ENCODE peak calls at places on chromosome 2, in five cellular contexts. R is NT2/D1, H is H1, D is HepG2, T is GM12878. S is an unnamed sample.

GRCh38 chr2:227394403-227394802 is 6.7 kb upstream of the SCYGR1 start:
- DNase-seq in R (no peak), D (no peak), H (no peak), T (no peak), S (no peak)

GRCh38 chr2:186126181-186126580 is 359.9 kb upstream of the ZC3H15 start:
- DNase-seq in T (no peak), D (no peak), R (no peak), H (no peak), S (no peak)

GRCh38 chr2:124874676-124875075 is 849.6 kb downstream of the CNTNAP5 start:
- DNase-seq in R (no peak), T (no peak), H (no peak), D (no peak), S (no peak)

GRCh38 chr2:134411828-134412638 is 158.2 kb downstream of the MGAT5 start:
- DNase-seq in D (peak), H (peak), R (peak), T (peak), S (peak)

GRCh38 chr2:144211826-144212225 is 308.1 kb downstream of the ZEB2 start:
- DNase-seq in H (no peak), D (no peak), R (no peak), T (no peak), S (no peak)

GRCh38 chr2:127324635-127325034 is 30.7 kb upstream of the ERCC3 start:
- DNase-seq in R (peak), H (no peak), T (no peak), D (peak), S (peak)

GRCh38 chr2:173658946-173659371 is 304.3 kb downstream of the CDCA7 start:
- DNase-seq in T (no peak), R (no peak), D (no peak), H (no peak), S (no peak)

GRCh38 chr2:113831156-113831555 is 58.7 kb upstream of the ACTR3 start:
- DNase-seq in H (no peak), R (no peak), D (no peak), T (no peak), S (no peak)

GRCh38 chr2:191158179-191158578 is 7.4 kb upstream of the STAT4 start:
- DNase-seq in D (no peak), H (no peak), T (no peak), R (no peak), S (no peak)

GRCh38 chr2:2613279-2614199 is 282.5 kb upstream of the MYT1L start:
- DNase-seq in H (peak), R (peak), T (peak), D (peak), S (peak)

GRCh38 chr2:211473116-211473515 is 916.7 kb downstream of the CPS1 start:
- DNase-seq in H (no peak), D (no peak), R (no peak), T (no peak), S (no peak)

GRCh38 chr2:190718652-190719526 is 70.0 kb downstream of the NAB1 start:
- DNase-seq in T (peak), D (peak), R (peak), H (no peak), S (no peak)

GRCh38 chr2:16034975-16035746 is 94.8 kb downstream of the MYCN start:
- DNase-seq in R (no peak), D (no peak), T (no peak), H (no peak), S (no peak)

GRCh38 chr2:239106314-239106908 is 258.5 kb downstream of the TWIST2 start:
- DNase-seq in D (peak), R (peak), T (no peak), H (peak), S (peak)

GRCh38 chr2:134258684-134259408 is 5.0 kb downstream of the MGAT5 start:
- DNase-seq in H (no peak), T (no peak), D (no peak), R (no peak), S (no peak)

GRCh38 chr2:241566468-241566867 is 7.9 kb downstream of the BOK start:
- DNase-seq in R (no peak), D (no peak), H (no peak), T (no peak), S (no peak)

GRCh38 chr2:1769703-1770422 is 25.5 kb upstream of the PXDN start:
- DNase-seq in T (no peak), H (peak), D (peak), R (peak), S (peak)

GRCh38 chr2:112087346-112088020 is 32.4 kb downstream of the TMEM87B start:
- DNase-seq in R (no peak), H (no peak), D (no peak), T (peak), S (no peak)

GRCh38 chr2:138577066-138577465 is 75.5 kb downstream of the SPOPL start:
- DNase-seq in R (no peak), H (no peak), T (no peak), D (no peak), S (no peak)

GRCh38 chr2:88626171-88627054 is 851 bp downstream of the EIF2AK3 start:
- DNase-seq in H (peak), R (peak), T (no peak), D (no peak), S (peak)

GRCh38 chr2:149732001-149732685 is 144.6 kb upstream of the MMADHC start:
- DNase-seq in T (no peak), H (no peak), R (no peak), D (no peak), S (no peak)

GRCh38 chr2:78980871-78981270 is 44.6 kb upstream of the REG3G start:
- DNase-seq in H (no peak), D (no peak), T (no peak), R (no peak), S (no peak)

GRCh38 chr2:78978340-78978739 is 47.2 kb upstream of the REG3G start:
- DNase-seq in T (no peak), R (peak), H (no peak), D (no peak), S (no peak)

GRCh38 chr2:78977661-78978145 is 47.8 kb upstream of the REG3G start:
- DNase-seq in D (no peak), R (no peak), H (no peak), T (peak), S (no peak)

GRCh38 chr2:78982638-78983330 is 42.7 kb upstream of the REG3G start:
- DNase-seq in T (no peak), R (no peak), D (no peak), H (no peak), S (no peak)

GRCh38 chr2:78979380-78980238 is 45.9 kb upstream of the REG3G start:
- DNase-seq in T (no peak), R (peak), H (peak), D (peak), S (peak)
- TF ChIP-seq SUZ12 in T (no peak), R (no peak), H (no peak), D (no peak), S (no peak)

DNA sequence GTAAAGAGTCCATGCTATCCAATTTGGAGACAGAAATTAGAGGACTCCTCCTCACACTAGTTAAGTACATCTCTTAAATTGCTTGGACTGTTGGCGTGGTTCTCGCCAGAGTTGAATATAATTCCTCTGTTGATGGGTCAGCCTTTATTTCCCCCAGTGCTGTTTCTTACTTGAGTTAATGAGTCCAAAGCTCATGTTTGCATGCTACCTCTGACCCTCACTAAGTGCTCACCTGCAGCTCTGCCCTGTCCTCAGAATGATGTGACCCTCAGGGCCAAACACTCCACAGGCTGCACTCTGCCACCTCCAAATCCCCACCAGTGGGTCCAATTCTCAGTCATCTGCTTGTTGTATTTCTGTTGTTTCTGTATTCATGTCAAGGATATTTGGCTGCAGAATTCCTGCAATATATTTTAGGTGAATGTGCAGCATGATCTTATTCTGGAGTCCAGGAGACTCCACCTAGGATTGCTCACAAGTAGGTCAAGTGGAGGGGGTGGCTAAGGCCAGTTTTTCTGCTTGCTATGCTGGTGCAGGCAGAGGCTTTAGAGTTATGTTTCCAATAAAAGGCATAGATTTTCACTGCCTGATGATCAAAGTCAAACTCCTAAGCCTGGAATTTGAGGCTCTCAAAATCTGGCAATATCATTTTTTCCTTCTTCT is 37.8 kb downstream of the RDH14 start:
- DNase-seq in T (no peak), D (no peak), H (no peak), R (no peak), S (no peak)
- TF ChIP-seq SUZ12 in T (no peak), D (no peak), H (no peak), R (no peak), S (no peak)

DNA sequence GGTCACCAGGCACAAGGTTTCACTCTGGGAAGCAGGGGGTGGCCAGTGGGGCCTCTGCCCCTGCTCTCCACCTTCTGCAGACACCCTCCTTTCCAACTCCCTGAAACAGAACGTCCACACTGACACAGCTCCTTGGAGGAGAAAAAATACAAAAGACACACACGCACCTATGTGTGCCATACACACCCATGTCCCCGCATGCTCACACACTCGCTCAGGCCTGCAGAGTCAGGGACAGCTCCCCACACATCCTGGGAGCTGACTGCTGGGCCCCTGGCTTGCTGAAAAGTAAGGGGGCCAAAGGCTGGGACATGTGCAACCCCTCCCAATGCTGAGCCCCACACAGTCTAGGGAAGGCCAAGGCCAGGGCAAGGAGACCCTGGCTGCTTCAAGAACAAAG is 200.5 kb downstream of the TNS1 start:
- DNase-seq in D (no peak), T (no peak), H (no peak), R (no peak), S (no peak)
- TF ChIP-seq SUZ12 in D (no peak), T (no peak), H (no peak), R (no peak), S (no peak)

GRCh38 chr2:217288472-217289063 is 428.7 kb upstream of the TNP1 start:
- DNase-seq in R (no peak), T (no peak), D (no peak), H (no peak), S (no peak)

GRCh38 chr2:217289909-217290283 is 430.0 kb upstream of the TNP1 start:
- DNase-seq in D (peak), R (peak), T (no peak), H (no peak), S (peak)

GRCh38 chr2:217290467-217290866 is 430.6 kb upstream of the TNP1 start:
- DNase-seq in R (no peak), D (no peak), H (no peak), T (no peak), S (no peak)

GRCh38 chr2:217291259-217291658 is 431.4 kb upstream of the TNP1 start:
- DNase-seq in R (no peak), H (no peak), T (no peak), D (no peak), S (no peak)

DNA sequence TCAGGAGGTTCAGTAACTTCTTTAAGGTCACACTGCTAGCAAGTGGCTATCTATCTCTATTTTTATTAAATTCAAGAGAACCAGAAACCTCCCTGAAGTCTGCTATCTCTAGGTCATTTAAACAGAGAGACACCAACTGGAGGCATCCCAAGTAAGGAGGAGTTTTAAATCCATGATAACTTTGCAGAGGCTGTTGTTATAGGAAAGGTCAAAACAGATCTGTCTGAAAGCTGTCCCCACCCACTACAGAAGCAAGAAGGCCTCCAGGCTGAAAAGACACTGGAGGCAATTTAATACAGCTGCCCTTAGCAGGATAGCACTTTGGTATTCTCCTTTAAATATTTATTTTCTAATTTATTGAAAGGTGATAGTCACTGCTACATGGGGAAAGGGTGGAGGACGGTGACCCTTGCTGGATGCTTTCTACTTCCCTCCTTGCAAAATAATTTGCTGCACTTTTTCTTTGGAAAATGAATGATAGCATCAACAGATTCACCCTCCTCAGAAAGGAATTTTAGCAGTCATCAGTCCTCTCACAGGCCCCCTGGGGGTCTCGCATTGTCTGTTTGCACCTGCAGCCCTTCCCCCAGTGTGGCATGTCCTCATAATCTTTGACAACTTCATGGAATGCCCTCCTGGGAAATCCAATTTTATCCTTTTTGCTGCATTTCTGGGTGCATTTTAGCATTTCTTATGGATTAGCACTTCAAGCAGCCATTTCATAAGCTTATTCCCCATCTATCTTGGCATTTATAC is 429.5 kb upstream of the TNP1 start:
- DNase-seq in D (no peak), R (peak), H (peak), T (no peak), S (no peak)
- TF ChIP-seq SUZ12 in D (no peak), R (no peak), H (no peak), T (no peak), S (no peak)

DNA sequence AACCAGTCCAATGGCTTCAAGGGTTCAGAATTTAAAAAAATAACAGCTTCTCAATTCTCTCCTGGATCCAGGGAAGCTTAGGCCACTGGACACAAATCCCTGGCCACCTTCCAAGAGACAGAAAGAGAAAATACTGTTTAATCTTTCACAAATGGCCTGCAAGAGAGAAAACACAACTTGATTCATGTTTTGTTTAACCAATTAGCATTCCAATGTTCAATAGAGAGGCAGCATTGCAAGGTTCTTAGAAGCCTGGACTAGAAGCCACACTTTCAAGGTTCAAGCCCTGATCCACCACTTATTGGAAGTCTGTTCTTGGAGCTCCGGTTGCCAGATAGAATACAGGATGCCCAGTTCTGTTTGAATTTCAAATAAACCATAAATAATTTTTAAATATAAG is 109.0 kb upstream of the PARD3B start:
- DNase-seq in D (peak), T (no peak), R (no peak), H (no peak), S (no peak)
- TF ChIP-seq SUZ12 in D (no peak), T (no peak), R (no peak), H (no peak), S (no peak)